ENCODE peak calls at places on chromosomes 1 and 21, in nine cellular contexts. One of them, this sample, is unnamed.

GRCh38 chr1:156262461-156263287 is 14.8 kb upstream of the PAQR6 start:
- DNase-seq in PC-3: peak; percentile 98
- DNase-seq in lung: no peak
- DNase-seq in pancreas: no peak
- DNase-seq in neural progenitor cell: no peak
- DNase-seq in lower lobe of right lung: no peak
- DNase-seq in sigmoid colon: no peak
- DNase-seq in stomach: no peak
- DNase-seq in K562: no peak
- DNase-seq in this sample: no peak

GRCh38 chr1:19665456-19666138 is 922 bp downstream of the HTR6 start:
- DNase-seq in K562: no peak
- DNase-seq in lower lobe of right lung: no peak
- DNase-seq in lung: no peak
- DNase-seq in PC-3: no peak
- DNase-seq in sigmoid colon: no peak
- DNase-seq in pancreas: no peak
- DNase-seq in stomach: no peak
- DNase-seq in neural progenitor cell: peak; percentile 59
- DNase-seq in this sample: no peak

GRCh38 chr21:31682625-31683024 is 23.1 kb downstream of the SOD1 start:
- DNase-seq in sigmoid colon: no peak
- DNase-seq in stomach: no peak
- DNase-seq in K562: no peak
- DNase-seq in lower lobe of right lung: no peak
- DNase-seq in neural progenitor cell: no peak
- DNase-seq in lung: no peak
- DNase-seq in pancreas: no peak
- DNase-seq in PC-3: no peak
- DNase-seq in this sample: no peak

GRCh38 chr1:183209533-183210158 is 23.6 kb downstream of the LAMC2 start:
- DNase-seq in lower lobe of right lung: no peak
- DNase-seq in stomach: no peak
- DNase-seq in neural progenitor cell: no peak
- DNase-seq in PC-3: peak; percentile 88
- DNase-seq in sigmoid colon: no peak
- DNase-seq in lung: no peak
- DNase-seq in pancreas: no peak
- DNase-seq in K562: no peak
- DNase-seq in this sample: peak; percentile 28

GRCh38 chr1:1906185-1907097 is 8.6 kb upstream of the CALML6 start:
- DNase-seq in pancreas: peak; percentile 83
- DNase-seq in lung: peak; percentile 85
- DNase-seq in PC-3: peak; percentile 90
- DNase-seq in lower lobe of right lung: peak; percentile 91
- DNase-seq in K562: peak; percentile 90
- DNase-seq in stomach: peak; percentile 89
- DNase-seq in sigmoid colon: peak; percentile 94
- DNase-seq in neural progenitor cell: peak; percentile 92
- DNase-seq in this sample: peak; percentile 69

GRCh38 chr1:107220036-107220435 is 79.2 kb downstream of the NTNG1 start:
- DNase-seq in K562: no peak
- DNase-seq in pancreas: no peak
- DNase-seq in lung: no peak
- DNase-seq in PC-3: no peak
- DNase-seq in sigmoid colon: no peak
- DNase-seq in lower lobe of right lung: no peak
- DNase-seq in neural progenitor cell: no peak
- DNase-seq in stomach: no peak
- DNase-seq in this sample: no peak

GRCh38 chr1:185074307-185074706 is 28.9 kb downstream of the RNF2 start:
- DNase-seq in pancreas: no peak
- DNase-seq in neural progenitor cell: no peak
- DNase-seq in lung: no peak
- DNase-seq in sigmoid colon: no peak
- DNase-seq in K562: no peak
- DNase-seq in PC-3: peak; percentile 3
- DNase-seq in lower lobe of right lung: no peak
- DNase-seq in stomach: no peak
- DNase-seq in this sample: no peak

GRCh38 chr1:110347182-110347893 is 8.2 kb downstream of the RBM15 start:
- DNase-seq in K562: no peak
- DNase-seq in PC-3: no peak
- DNase-seq in neural progenitor cell: no peak
- DNase-seq in sigmoid colon: no peak
- DNase-seq in lower lobe of right lung: no peak
- DNase-seq in lung: no peak
- DNase-seq in stomach: no peak
- DNase-seq in pancreas: no peak
- DNase-seq in this sample: no peak

GRCh38 chr1:53482441-53483153 is 23.4 kb downstream of the DMRTB1 start:
- DNase-seq in pancreas: no peak
- DNase-seq in lung: no peak
- DNase-seq in lower lobe of right lung: no peak
- DNase-seq in stomach: no peak
- DNase-seq in neural progenitor cell: no peak
- DNase-seq in PC-3: no peak
- DNase-seq in K562: no peak
- DNase-seq in sigmoid colon: no peak
- DNase-seq in this sample: no peak

GRCh38 chr1:193033610-193034009 is 25.6 kb downstream of the UCHL5 start:
- DNase-seq in pancreas: no peak
- DNase-seq in stomach: no peak
- DNase-seq in PC-3: no peak
- DNase-seq in sigmoid colon: no peak
- DNase-seq in neural progenitor cell: no peak
- DNase-seq in K562: no peak
- DNase-seq in lower lobe of right lung: no peak
- DNase-seq in lung: no peak
- DNase-seq in this sample: no peak

GRCh38 chr1:169525391-169525790 is 39.6 kb upstream of the SLC19A2 start:
- DNase-seq in pancreas: no peak
- DNase-seq in lung: no peak
- DNase-seq in PC-3: peak; percentile 58
- DNase-seq in lower lobe of right lung: no peak
- DNase-seq in stomach: no peak
- DNase-seq in neural progenitor cell: no peak
- DNase-seq in K562: no peak
- DNase-seq in sigmoid colon: no peak
- DNase-seq in this sample: no peak

GRCh38 chr1:68293122-68293521 is 60.8 kb upstream of the WLS start:
- DNase-seq in neural progenitor cell: peak; percentile 29
- DNase-seq in stomach: no peak
- DNase-seq in pancreas: no peak
- DNase-seq in K562: no peak
- DNase-seq in lung: no peak
- DNase-seq in lower lobe of right lung: no peak
- DNase-seq in sigmoid colon: no peak
- DNase-seq in PC-3: no peak
- DNase-seq in this sample: no peak

GRCh38 chr1:106717561-106717960 is 338.9 kb upstream of the PRMT6 start:
- DNase-seq in neural progenitor cell: no peak
- DNase-seq in lung: no peak
- DNase-seq in pancreas: no peak
- DNase-seq in K562: no peak
- DNase-seq in lower lobe of right lung: no peak
- DNase-seq in stomach: no peak
- DNase-seq in sigmoid colon: no peak
- DNase-seq in PC-3: no peak
- DNase-seq in this sample: no peak

GRCh38 chr1:170175477-170175876 is 29.7 kb downstream of the NTMT2 start:
- DNase-seq in stomach: no peak
- DNase-seq in pancreas: no peak
- DNase-seq in neural progenitor cell: no peak
- DNase-seq in lower lobe of right lung: no peak
- DNase-seq in PC-3: no peak
- DNase-seq in lung: no peak
- DNase-seq in K562: no peak
- DNase-seq in sigmoid colon: no peak
- DNase-seq in this sample: no peak

GRCh38 chr21:36428789-36429671 is 43.8 kb downstream of the CHAF1B start:
- DNase-seq in sigmoid colon: no peak
- DNase-seq in stomach: no peak
- DNase-seq in PC-3: peak; percentile 19
- DNase-seq in lower lobe of right lung: no peak
- DNase-seq in K562: no peak
- DNase-seq in pancreas: no peak
- DNase-seq in lung: no peak
- DNase-seq in neural progenitor cell: no peak
- DNase-seq in this sample: no peak

GRCh38 chr1:231338270-231339128 is at the start of gene SPRTN:
- DNase-seq in lower lobe of right lung: no peak
- DNase-seq in lung: no peak
- DNase-seq in neural progenitor cell: peak; percentile 73
- DNase-seq in stomach: no peak
- DNase-seq in K562: peak; percentile 92
- DNase-seq in PC-3: peak; percentile 12
- DNase-seq in sigmoid colon: no peak
- DNase-seq in pancreas: no peak
- DNase-seq in this sample: no peak

GRCh38 chr1:208601569-208601968 is 357.4 kb upstream of the PLXNA2 start:
- DNase-seq in lower lobe of right lung: no peak
- DNase-seq in K562: no peak
- DNase-seq in stomach: no peak
- DNase-seq in pancreas: no peak
- DNase-seq in sigmoid colon: no peak
- DNase-seq in PC-3: no peak
- DNase-seq in neural progenitor cell: peak; percentile 35
- DNase-seq in lung: no peak
- DNase-seq in this sample: no peak

GRCh38 chr1:55076356-55076755 is 37.0 kb downstream of the PCSK9 start:
- DNase-seq in PC-3: no peak
- DNase-seq in lower lobe of right lung: no peak
- DNase-seq in lung: no peak
- DNase-seq in sigmoid colon: no peak
- DNase-seq in pancreas: no peak
- DNase-seq in K562: no peak
- DNase-seq in stomach: no peak
- DNase-seq in neural progenitor cell: no peak
- DNase-seq in this sample: no peak
- H3K36me3 ChIP-seq in PC-3: peaks cover 69% of the 10 kb centered on the region
- H3K36me3 ChIP-seq in lower lobe of right lung: peaks cover 100% of the 10 kb centered on the region
- H3K36me3 ChIP-seq in lung: peaks cover 59% of the 10 kb centered on the region
- H3K36me3 ChIP-seq in sigmoid colon: peaks cover 100% of the 10 kb centered on the region
- H3K36me3 ChIP-seq in pancreas: peaks cover 81% of the 10 kb centered on the region
- H3K36me3 ChIP-seq in K562: peaks cover 96% of the 10 kb centered on the region
- H3K36me3 ChIP-seq in stomach: peaks cover 100% of the 10 kb centered on the region
- H3K36me3 ChIP-seq in neural progenitor cell: peaks cover 25% of the 10 kb centered on the region
- H3K36me3 ChIP-seq in this sample: no peaks in the 10 kb centered on the region

DNA sequence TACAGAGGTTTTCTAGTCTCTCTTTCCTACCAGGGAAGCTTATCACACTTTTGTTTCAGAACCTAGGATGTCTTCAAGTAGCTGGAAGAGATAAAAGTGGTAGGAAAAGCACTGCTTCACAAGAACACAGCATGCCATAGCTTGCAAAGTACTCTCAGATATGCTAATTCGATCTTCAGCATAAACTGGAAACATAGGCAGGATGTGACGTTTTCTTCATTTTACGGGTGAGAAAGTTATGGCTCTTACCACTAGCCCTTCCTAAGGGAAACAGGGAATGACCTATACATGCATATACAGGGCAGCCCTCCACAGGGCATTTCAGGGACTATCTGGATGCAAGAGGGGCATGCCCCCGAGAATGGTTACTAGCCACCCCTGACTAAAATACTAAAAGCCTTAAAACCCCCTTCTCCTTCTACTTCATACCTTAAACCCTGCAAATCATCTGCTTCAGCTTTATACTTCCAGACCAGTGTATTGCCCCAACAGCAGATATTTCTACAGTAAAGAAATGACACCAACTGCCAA is 2.5 kb downstream of the C1orf116 start:
- DNase-seq in pancreas: no peak
- DNase-seq in sigmoid colon: no peak
- DNase-seq in stomach: no peak
- DNase-seq in lower lobe of right lung: no peak
- DNase-seq in neural progenitor cell: no peak
- DNase-seq in lung: no peak
- DNase-seq in PC-3: peak; percentile 73
- DNase-seq in K562: no peak
- DNase-seq in this sample: no peak
- H3K27ac ChIP-seq in pancreas: peak overlapping the region; percentile 1
- H3K27ac ChIP-seq in sigmoid colon: no peak overlapping the region
- H3K27ac ChIP-seq in stomach: peak overlapping the region; percentile 95
- H3K27ac ChIP-seq in lower lobe of right lung: peak overlapping the region; percentile 85
- H3K27ac ChIP-seq in neural progenitor cell: no peak overlapping the region
- H3K27ac ChIP-seq in lung: peak overlapping the region; percentile 93
- H3K27ac ChIP-seq in PC-3: peak overlapping the region; percentile 95
- H3K27ac ChIP-seq in K562: peak overlapping the region; percentile 35
- H3K27ac ChIP-seq in this sample: no peak overlapping the region

DNA sequence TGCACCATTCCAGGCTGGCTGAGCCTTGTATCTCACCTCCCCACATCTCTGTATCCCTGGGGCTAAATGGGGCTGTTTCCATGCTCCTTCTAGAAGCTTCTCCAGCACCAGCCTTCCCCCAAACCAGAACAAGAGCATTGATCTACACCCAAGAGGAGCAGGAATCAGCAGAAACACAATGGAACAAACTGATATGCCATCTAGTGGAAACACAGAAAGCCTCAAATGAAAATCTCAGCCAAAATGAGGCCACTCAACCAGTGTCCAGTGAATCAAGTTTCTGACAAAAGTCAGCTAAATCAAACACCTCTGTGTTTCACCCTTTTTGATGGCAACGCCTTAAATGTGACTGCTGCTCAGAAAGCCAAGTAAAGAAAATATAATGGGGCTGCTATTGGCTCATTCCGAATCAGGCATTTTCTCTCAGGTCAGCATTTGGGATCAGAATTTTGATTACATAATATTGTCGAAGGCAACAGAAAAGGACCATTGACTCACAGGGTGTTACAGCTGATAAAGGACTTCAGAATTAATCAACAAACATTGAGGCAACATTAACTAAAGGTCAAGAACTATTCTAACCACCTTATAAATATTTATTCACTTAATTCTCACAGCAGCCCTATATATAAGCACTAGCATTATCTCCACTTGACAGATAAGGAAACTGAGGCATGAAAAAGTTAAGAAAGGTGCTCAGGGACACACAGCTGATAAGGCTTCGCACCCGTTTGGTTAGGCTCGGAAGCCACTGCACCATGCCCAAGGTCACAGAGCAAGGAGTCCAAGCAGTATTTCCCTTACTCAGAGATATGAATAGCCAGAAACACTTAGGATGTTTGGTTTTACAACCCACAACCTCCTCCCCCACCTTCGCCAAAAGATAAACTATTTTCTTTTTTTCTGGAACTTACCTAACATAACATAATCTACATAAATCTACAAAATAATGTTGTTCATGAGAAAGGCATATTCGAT is 85.8 kb upstream of the KCNJ15 start:
- DNase-seq in neural progenitor cell: no peak
- DNase-seq in K562: no peak
- DNase-seq in stomach: peak; percentile 45
- DNase-seq in sigmoid colon: no peak
- DNase-seq in lung: no peak
- DNase-seq in lower lobe of right lung: no peak
- DNase-seq in PC-3: peak; percentile 16
- DNase-seq in pancreas: no peak
- DNase-seq in this sample: no peak
- TF ChIP-seq CTCF in neural progenitor cell: no peak
- TF ChIP-seq CTCF in K562: no peak
- TF ChIP-seq CTCF in stomach: no peak
- TF ChIP-seq CTCF in sigmoid colon: no peak
- TF ChIP-seq CTCF in lung: no peak
- TF ChIP-seq CTCF in lower lobe of right lung: no peak
- TF ChIP-seq CTCF in PC-3: no peak
- TF ChIP-seq CTCF in pancreas: no peak
- TF ChIP-seq CTCF in this sample: no peak

GRCh38 chr1:44798481-44799365 is 1.5 kb upstream of the PLK3 start:
- DNase-seq in stomach: no peak
- DNase-seq in pancreas: peak; percentile 56
- DNase-seq in neural progenitor cell: no peak
- DNase-seq in K562: no peak
- DNase-seq in lower lobe of right lung: peak; percentile 47
- DNase-seq in sigmoid colon: peak; percentile 68
- DNase-seq in lung: no peak
- DNase-seq in PC-3: no peak
- DNase-seq in this sample: no peak
- H3K36me3 ChIP-seq in stomach: peaks cover 14% of the 10 kb centered on the region
- H3K36me3 ChIP-seq in pancreas: peaks cover 7% of the 10 kb centered on the region
- H3K36me3 ChIP-seq in neural progenitor cell: no peaks in the 10 kb centered on the region
- H3K36me3 ChIP-seq in K562: peaks cover 20% of the 10 kb centered on the region
- H3K36me3 ChIP-seq in lower lobe of right lung: peaks cover 13% of the 10 kb centered on the region
- H3K36me3 ChIP-seq in sigmoid colon: peaks cover 14% of the 10 kb centered on the region
- H3K36me3 ChIP-seq in lung: no peaks in the 10 kb centered on the region
- H3K36me3 ChIP-seq in PC-3: peaks cover 4% of the 10 kb centered on the region
- H3K36me3 ChIP-seq in this sample: no peaks in the 10 kb centered on the region